ENCODE peak calls at places on chromosomes 16 and 17, in seven cellular contexts. N, W, S, B, A, L and F are unnamed samples.

GRCh38 chr17:41265078-41265477 is at the start of gene KRTAP9-6:
- DNase-seq in A (no peak), N (no peak), W (no peak), L (no peak), S (no peak), B (no peak), F (no peak)

GRCh38 chr17:6361733-6362132 is 73.2 kb downstream of the AIPL1 start:
- DNase-seq in L (no peak), N (no peak), S (no peak), B (peak; percentile 56), W (peak; percentile 12), A (no peak), F (no peak)

GRCh38 chr17:29664743-29665479 is 42.2 kb upstream of the CORO6 start:
- DNase-seq in L (no peak), B (no peak), W (peak; percentile 80), S (no peak), A (no peak), N (no peak), F (no peak)

GRCh38 chr17:4788807-4789700 is at the start of gene GLTPD2:
- DNase-seq in N (no peak), L (no peak), B (peak; percentile 56), A (no peak), W (no peak), S (no peak), F (no peak)

GRCh38 chr17:75722076-75722475 is 817 bp downstream of the ITGB4 start:
- DNase-seq in B (no peak), W (peak; percentile 50), N (no peak), L (peak; percentile 61), S (no peak), A (no peak), F (no peak)

GRCh38 chr17:2724783-2725164 is 13.2 kb upstream of the CLUH start:
- DNase-seq in S (peak; percentile 51), L (peak; percentile 46), A (peak; percentile 29), W (peak; percentile 22), B (peak; percentile 85), N (peak; percentile 81), F (no peak)

GRCh38 chr17:31918701-31919128 is 17.2 kb upstream of the UTP6 start:
- DNase-seq in A (no peak), S (no peak), L (no peak), W (no peak), B (no peak), N (no peak), F (no peak)

GRCh38 chr16:82943371-82943770 is 316.6 kb downstream of the CDH13 start:
- DNase-seq in W (no peak), L (no peak), S (no peak), N (no peak), A (no peak), B (no peak), F (no peak)

GRCh38 chr16:80997139-80997798 is 9.4 kb downstream of the CMC2 start:
- DNase-seq in S (no peak), A (no peak), L (no peak), N (no peak), W (no peak), B (no peak), F (no peak)

GRCh38 chr17:44781553-44782348 is 23.0 kb downstream of the ADAM11 start:
- DNase-seq in L (no peak), B (peak; percentile 69), A (peak; percentile 33), S (peak; percentile 57), W (no peak), N (no peak), F (no peak)

GRCh38 chr17:28482551-28483199 is 9.2 kb downstream of the SLC13A2 start:
- DNase-seq in B (no peak), A (no peak), S (no peak), L (peak; percentile 59), N (no peak), W (no peak), F (no peak)

GRCh38 chr17:17300624-17301568 is 2.3 kb upstream of the NT5M start:
- DNase-seq in W (no peak), N (peak; percentile 84), A (peak; percentile 65), L (peak; percentile 55), S (peak; percentile 44), B (peak; percentile 99), F (no peak)

GRCh38 chr16:20520103-20520502 is 56.1 kb downstream of the ACSM2B start:
- DNase-seq in S (no peak), N (no peak), W (no peak), B (no peak), L (no peak), A (no peak), F (no peak)

GRCh38 chr17:80106751-80107150 is 5.4 kb downstream of the GAA start:
- DNase-seq in B (no peak), W (no peak), L (no peak), S (no peak), A (no peak), N (no peak), F (no peak)

GRCh38 chr17:80845121-80845862 is 146.3 kb upstream of the CHMP6 start:
- DNase-seq in S (no peak), B (no peak), N (peak; percentile 39), W (no peak), A (no peak), L (no peak), F (no peak)

GRCh38 chr17:8836821-8837426 is 30.6 kb downstream of the PIK3R6 start:
- DNase-seq in W (no peak), L (no peak), N (no peak), S (no peak), A (no peak), B (no peak), F (no peak)

GRCh38 chr17:13140750-13141149 is 122.9 kb upstream of the ELAC2 start:
- DNase-seq in S (no peak), W (no peak), N (no peak), L (no peak), B (peak; percentile 81), A (no peak), F (no peak)

GRCh38 chr16:66580605-66581209 is 1.4 kb downstream of the CMTM2 start:
- DNase-seq in S (no peak), A (no peak), W (peak; percentile 65), L (no peak), N (no peak), B (no peak), F (no peak)

GRCh38 chr16:24409045-24409444 is 130.3 kb upstream of the RBBP6 start:
- DNase-seq in A (no peak), S (no peak), L (no peak), N (no peak), B (peak; percentile 43), W (peak; percentile 29), F (no peak)

GRCh38 chr16:27273670-27274522 is 5.3 kb upstream of the NSMCE1 start:
- DNase-seq in N (no peak), L (no peak), S (no peak), W (peak; percentile 52), A (no peak), B (no peak), F (no peak)

GRCh38 chr16:10987361-10988163 is 43.2 kb downstream of the CLEC16A start:
- DNase-seq in B (no peak), N (no peak), L (no peak), S (no peak), A (no peak), W (no peak), F (no peak)

GRCh38 chr16:66900721-66901441 is 17.8 kb downstream of the CDH16 start:
- DNase-seq in A (peak; percentile 64), N (no peak), L (no peak), W (no peak), S (no peak), B (no peak), F (no peak)

GRCh38 chr17:49843774-49844350 is 4.0 kb downstream of the TAC4 start:
- DNase-seq in N (no peak), L (no peak), B (peak; percentile 72), W (peak; percentile 56), A (no peak), S (no peak), F (no peak)
- TF ChIP-seq CTCF in N (no peak), L (no peak), B (peak; percentile 81), W (peak; percentile 73), A (no peak), S (no peak), F (peak; percentile 15)

DNA sequence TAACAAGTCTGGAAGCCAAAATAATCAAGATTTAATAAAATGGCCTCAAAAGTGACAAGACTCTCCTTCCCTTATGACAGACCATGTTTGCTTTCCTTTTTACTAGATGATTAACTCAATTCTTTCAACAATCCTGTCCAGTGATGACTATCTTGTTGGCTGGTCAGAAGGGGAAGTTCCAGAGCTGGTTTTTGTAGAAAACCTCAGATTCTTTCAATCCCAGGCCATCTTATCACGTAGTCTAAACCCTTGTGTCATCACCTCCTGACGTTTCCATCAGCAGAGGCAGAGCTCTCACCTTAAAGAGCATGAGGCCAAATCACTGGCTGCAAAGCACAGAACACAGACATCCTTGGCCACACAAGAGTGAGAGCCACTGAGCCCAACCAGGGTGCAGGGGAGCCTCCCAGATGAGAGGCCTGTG is 125.3 kb downstream of the ANKRD11 start:
- DNase-seq in W (peak; percentile 81), S (no peak), N (no peak), L (no peak), A (no peak), B (no peak), F (no peak)
- H3K4me1 ChIP-seq in W (peaks cover 32% of the 10 kb centered on the region), S (peaks cover 71% of the 10 kb centered on the region), N (peaks cover 25% of the 10 kb centered on the region), L (peaks cover 99% of the 10 kb centered on the region), A (peaks cover 46% of the 10 kb centered on the region), B (peaks cover 21% of the 10 kb centered on the region), F (peaks cover 56% of the 10 kb centered on the region)

GRCh38 chr16:85585762-85586161 is 27.4 kb upstream of the GSE1 start:
- DNase-seq in L (no peak), B (no peak), S (no peak), A (no peak), N (no peak), W (no peak), F (no peak)
- TF ChIP-seq CTCF in L (no peak), B (no peak), S (no peak), A (no peak), N (no peak), W (no peak), F (no peak)

DNA sequence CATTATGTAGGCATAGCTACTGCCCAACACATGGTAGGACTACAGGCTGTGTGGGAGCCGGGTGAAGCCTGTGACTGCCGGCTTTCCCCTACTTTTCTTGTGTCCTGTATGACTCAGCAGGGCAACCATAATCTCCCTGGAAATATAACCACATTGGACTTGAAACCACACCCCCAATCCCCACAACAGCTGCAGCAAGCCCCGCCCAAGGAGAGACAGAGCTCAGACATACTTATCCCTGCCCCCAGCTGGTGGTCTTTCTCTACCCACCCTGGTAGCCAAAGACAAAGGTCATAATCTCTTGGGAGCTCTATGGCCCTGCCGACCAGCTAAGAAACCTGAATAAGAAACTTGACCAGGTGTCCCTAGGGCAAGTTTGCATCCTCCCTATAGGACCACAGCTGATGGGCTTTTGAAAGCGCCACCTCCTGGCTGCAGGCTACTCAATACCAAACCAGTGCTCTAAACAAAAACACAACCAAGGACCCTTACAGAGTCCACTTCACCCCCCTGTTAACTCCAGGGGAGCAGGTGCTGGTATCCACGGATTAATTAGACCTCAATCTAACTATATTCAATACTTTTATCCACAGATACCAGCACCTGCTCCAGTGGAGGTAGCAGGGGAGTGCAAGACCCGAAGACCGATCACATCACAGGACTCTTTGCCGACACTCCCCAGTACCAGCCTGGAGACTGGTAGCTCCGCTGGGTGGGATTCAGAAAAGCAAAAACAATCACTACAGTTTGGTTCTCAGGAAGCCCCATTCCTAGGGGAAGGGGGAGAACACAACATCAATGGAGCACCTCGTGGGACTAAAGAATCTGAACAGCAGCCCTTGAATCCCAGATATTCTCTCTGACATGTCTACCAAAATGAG is 91.2 kb downstream of the IRX5 start:
- DNase-seq in W (peak; percentile 13), A (no peak), L (no peak), N (no peak), B (peak; percentile 78), S (no peak), F (no peak)
- H3K4me1 ChIP-seq in W (no peaks in the 10 kb centered on the region), A (no peaks in the 10 kb centered on the region), L (no peaks in the 10 kb centered on the region), N (no peaks in the 10 kb centered on the region), B (no peaks in the 10 kb centered on the region), S (no peaks in the 10 kb centered on the region), F (no peaks in the 10 kb centered on the region)

GRCh38 chr16:73213761-73214480 is 166.0 kb upstream of the ZFHX3 start:
- DNase-seq in N (no peak), L (no peak), A (no peak), B (no peak), S (no peak), W (peak; percentile 9), F (no peak)
- TF ChIP-seq CTCF in N (no peak), L (no peak), A (no peak), B (no peak), S (no peak), W (no peak), F (no peak)